ENCODE peak calls at places on chromosomes 16 and 17, in nine cellular contexts. G is Right ventricle myocardium superior; V is anterior cingulate cortex; S is Kasumi-1; F is stimulated activated CD4-positive, alpha-beta T cell treated with anti-CD3 and anti-CD28 coated beads, Interleukin-12 subunit alpha, Interleukin-12 subunit beta, amount 100 ng/mL, for 4 hours; X is retina; Y is HEK293T; H is fibroblast of the aortic adventitia; K is NCI-H524. I is an unnamed sample.

GRCh38 chr17:43405861-43406260 is 7.1 kb downstream of the ARL4D start:
- DNase-seq in G (no peak), S (no peak), Y (no peak), H (no peak), X (no peak), F (no peak), V (no peak), K (no peak), I (no peak)

GRCh38 chr16:68146583-68146982 is 61.4 kb downstream of the NFATC3 start:
- DNase-seq in S (no peak), X (no peak), Y (peak), H (peak), K (no peak), G (no peak), F (no peak), V (no peak), I (no peak)

GRCh38 chr17:35051183-35051578 is 12.3 kb downstream of the RFFL start:
- DNase-seq in G (no peak), V (no peak), K (no peak), X (no peak), S (peak), F (no peak), Y (no peak), H (no peak), I (no peak)

GRCh38 chr16:55756963-55757362 is 75.9 kb downstream of the CES1 start:
- DNase-seq in S (no peak), F (no peak), G (no peak), H (no peak), Y (no peak), V (no peak), X (no peak), K (no peak), I (no peak)

GRCh38 chr16:15553313-15554088 is 89.5 kb downstream of the MARF1 start:
- DNase-seq in V (no peak), H (peak), X (no peak), G (no peak), S (no peak), F (no peak), K (no peak), Y (no peak), I (no peak)

GRCh38 chr17:19348081-19348650 is 14.4 kb downstream of the B9D1 start:
- DNase-seq in S (no peak), G (no peak), K (no peak), X (no peak), H (no peak), V (no peak), F (no peak), Y (no peak), I (no peak)

GRCh38 chr17:1769826-1770477 is 8.1 kb downstream of the SERPINF1 start:
- DNase-seq in Y (peak), V (no peak), S (no peak), G (no peak), X (peak), H (no peak), K (no peak), F (no peak), I (peak)

GRCh38 chr17:79622776-79623175 is 11.9 kb upstream of the RBFOX3 start:
- DNase-seq in H (no peak), F (no peak), V (no peak), K (no peak), S (no peak), G (no peak), Y (no peak), X (no peak), I (no peak)

GRCh38 chr17:37191219-37191618 is 184.6 kb upstream of the C17orf78 start:
- DNase-seq in G (no peak), V (no peak), S (no peak), Y (no peak), H (peak), F (no peak), X (no peak), K (no peak), I (no peak)

GRCh38 chr17:35376245-35376644 is 2.8 kb upstream of the SLFN11 start:
- DNase-seq in X (no peak), Y (no peak), S (no peak), F (no peak), G (no peak), V (no peak), K (no peak), H (peak), I (no peak)

GRCh38 chr16:28610595-28611270 is 889 bp upstream of the SULT1A1 start:
- DNase-seq in Y (no peak), H (no peak), K (no peak), V (no peak), G (no peak), X (no peak), S (no peak), F (no peak), I (no peak)

GRCh38 chr16:72976747-72977064 is 71.2 kb downstream of the ZFHX3 start:
- DNase-seq in H (no peak), K (no peak), G (no peak), F (no peak), S (no peak), Y (no peak), V (no peak), X (no peak), I (no peak)

GRCh38 chr17:39113871-39114270 is 37.6 kb downstream of the PLXDC1 start:
- DNase-seq in K (no peak), S (no peak), G (no peak), Y (no peak), H (no peak), V (no peak), F (no peak), X (no peak), I (no peak)

GRCh38 chr17:65170839-65171238 is 33.7 kb downstream of the RGS9 start:
- DNase-seq in X (no peak), F (no peak), G (peak), S (no peak), V (no peak), Y (no peak), H (peak), K (no peak), I (no peak)

GRCh38 chr17:10631048-10631700 is 25.9 kb downstream of the MYH3 start:
- DNase-seq in S (peak), X (peak), K (no peak), F (peak), H (peak), Y (peak), G (no peak), V (no peak), I (peak)

GRCh38 chr16:27322858-27323780 is 9.3 kb downstream of the IL4R start:
- DNase-seq in S (no peak), F (no peak), Y (no peak), V (no peak), G (no peak), X (no peak), K (no peak), H (no peak), I (no peak)

GRCh38 chr17:77555741-77556291 is 402.7 kb upstream of the TNRC6C start:
- DNase-seq in K (peak), F (no peak), S (no peak), G (no peak), H (no peak), V (peak), X (peak), Y (no peak), I (no peak)

GRCh38 chr17:8154608-8155152 is 2.5 kb upstream of the PER1 start:
- DNase-seq in H (peak), Y (no peak), G (no peak), S (no peak), F (no peak), X (no peak), V (no peak), K (no peak), I (no peak)

GRCh38 chr16:64846966-64847365 is 274.9 kb downstream of the CDH11 start:
- DNase-seq in V (no peak), K (no peak), G (no peak), Y (no peak), S (peak), F (no peak), X (no peak), H (no peak), I (no peak)

GRCh38 chr17:50049636-50050035 is 6.3 kb upstream of the ITGA3 start:
- DNase-seq in H (no peak), V (no peak), X (no peak), F (no peak), G (no peak), S (no peak), Y (no peak), K (no peak), I (no peak)

GRCh38 chr17:3723556-3724372 is at the start of gene HASPIN:
- DNase-seq in X (peak), K (peak), V (peak), S (peak), G (peak), H (peak), F (peak), Y (peak), I (peak)

GRCh38 chr17:78276499-78276898 is 45.1 kb downstream of the TMEM235 start:
- DNase-seq in V (no peak), F (no peak), X (no peak), Y (no peak), H (no peak), K (no peak), G (no peak), S (no peak), I (no peak)

I was measured in progenitor cell of endocrine pancreas.